ENCODE peak calls at places on chromosomes 7 and 10, in five cellular contexts. G, F, B, V and I are unnamed samples.

GRCh38 chr10:113753020-113753692 is 1.7 kb downstream of the PLEKHS1 start:
- DNase-seq in V (no peak), G (no peak), B (no peak), F (no peak), I (no peak)

GRCh38 chr7:137656227-137656849 is 190.4 kb downstream of the DGKI start:
- DNase-seq in B (peak; percentile 81), V (peak; percentile 61), F (peak; percentile 82), G (peak; percentile 51), I (peak; percentile 82)

GRCh38 chr10:115989621-115990020 is 283.4 kb downstream of the GFRA1 start:
- DNase-seq in G (no peak), V (no peak), B (no peak), F (no peak), I (peak; percentile 6)

GRCh38 chr10:71863203-71863602 is 12.2 kb upstream of the PSAP start:
- DNase-seq in V (no peak), F (no peak), B (no peak), G (no peak), I (no peak)

GRCh38 chr7:45482451-45482850 is 91.7 kb upstream of the ADCY1 start:
- DNase-seq in G (no peak), B (no peak), V (no peak), F (no peak), I (no peak)

GRCh38 chr7:12199363-12199762 is 11.7 kb upstream of the TMEM106B start:
- DNase-seq in G (no peak), V (no peak), F (peak; percentile 25), B (no peak), I (no peak)

GRCh38 chr10:86411852-86412550 is 45.4 kb upstream of the GRID1 start:
- DNase-seq in G (no peak), V (no peak), B (no peak), F (no peak), I (no peak)

GRCh38 chr10:86632009-86632800 is 22.1 kb upstream of the OPN4 start:
- DNase-seq in G (no peak), B (no peak), F (peak; percentile 42), V (peak; percentile 57), I (peak; percentile 85)

GRCh38 chr10:3432089-3432488 is 259.5 kb upstream of the PITRM1 start:
- DNase-seq in V (no peak), G (no peak), F (no peak), B (no peak), I (no peak)

GRCh38 chr10:133343557-133343956 is 3.6 kb upstream of the PRAP1 start:
- DNase-seq in B (no peak), V (no peak), F (no peak), G (no peak), I (no peak)

GRCh38 chr10:100045592-100045991 is 35.8 kb upstream of the DNMBP start:
- DNase-seq in G (no peak), B (no peak), F (no peak), V (no peak), I (no peak)

GRCh38 chr10:130190737-130191115 is 54.5 kb downstream of the GLRX3 start:
- DNase-seq in G (no peak), V (no peak), F (no peak), B (no peak), I (no peak)

GRCh38 chr7:44062903-44063295 is 2.5 kb downstream of the PGAM2 start:
- DNase-seq in V (no peak), F (no peak), G (no peak), B (no peak), I (no peak)

GRCh38 chr7:140672382-140673062 is at the start of gene ADCK2:
- DNase-seq in G (peak; percentile 12), B (peak; percentile 49), F (no peak), V (no peak), I (peak; percentile 59)

GRCh38 chr7:158469396-158470051 is 118.1 kb downstream of the PTPRN2 start:
- DNase-seq in G (no peak), B (no peak), V (no peak), F (peak; percentile 69), I (no peak)

GRCh38 chr10:114647545-114648138 is 10.4 kb downstream of the ABLIM1 start:
- DNase-seq in G (no peak), B (peak; percentile 58), F (no peak), V (no peak), I (no peak)

GRCh38 chr7:44096326-44096881 is 7.7 kb upstream of the AEBP1 start:
- DNase-seq in B (no peak), F (no peak), V (no peak), G (no peak), I (no peak)

GRCh38 chr10:60517805-60518204 is 128.1 kb upstream of the ANK3 start:
- DNase-seq in B (no peak), F (no peak), V (no peak), G (no peak), I (no peak)

GRCh38 chr10:101091546-101092290 is 29.9 kb downstream of the KAZALD1 start:
- DNase-seq in G (no peak), F (no peak), B (no peak), V (no peak), I (no peak)

GRCh38 chr10:78968960-78969359 is 99.8 kb upstream of the ZMIZ1 start:
- DNase-seq in V (no peak), G (no peak), B (no peak), F (no peak), I (no peak)

GRCh38 chr10:28248092-28248491 is 54.8 kb downstream of the MPP7 start:
- DNase-seq in F (no peak), G (no peak), B (no peak), V (no peak), I (no peak)

GRCh38 chr10:119933179-119933578 is 40.6 kb downstream of the SEC23IP start:
- DNase-seq in G (no peak), B (no peak), F (peak; percentile 52), V (no peak), I (no peak)

GRCh38 chr10:10777279-10777678 is 240.4 kb upstream of the CELF2 start:
- DNase-seq in B (no peak), F (no peak), V (no peak), G (no peak), I (no peak)

GRCh38 chr10:69481280-69481679 is 30.0 kb downstream of the TSPAN15 start:
- DNase-seq in V (no peak), F (no peak), B (no peak), G (no peak), I (no peak)

GRCh38 chr10:126137557-126138221 is 241.3 kb downstream of the FANK1 start:
- DNase-seq in G (no peak), B (no peak), V (no peak), F (no peak), I (no peak)

GRCh38 chr7:143240323-143241168 is 18.7 kb downstream of the TAS2R40 start:
- DNase-seq in G (peak; percentile 36), F (peak; percentile 70), B (peak; percentile 65), V (peak; percentile 37), I (no peak)

GRCh38 chr10:15196335-15196834 is 27.9 kb upstream of the NMT2 start:
- DNase-seq in F (no peak), G (no peak), B (no peak), V (no peak), I (no peak)

GRCh38 chr7:36021367-36021766 is 131.7 kb upstream of the EEPD1 start:
- DNase-seq in G (no peak), V (no peak), F (peak; percentile 55), B (no peak), I (no peak)

GRCh38 chr10:51422311-51423120 is 276.9 kb downstream of the CSTF2T start:
- DNase-seq in G (no peak), V (peak; percentile 12), F (peak; percentile 5), B (peak; percentile 68), I (peak; percentile 50)

GRCh38 chr7:139914306-139914747 is 85.3 kb downstream of the TBXAS1 start:
- DNase-seq in F (no peak), V (no peak), G (no peak), B (no peak), I (no peak)